ENCODE peak calls at places on chromosomes 7 and 10, in nine cellular contexts. N is transverse colon; O is M059J; M is HTR-8/SVneo; J is cardiac fibroblast; C is NB4; Q is WTC11; L is stimulated activated CD8-positive, alpha-beta memory T cell treated with anti-CD3 and anti-CD28 coated beads, Interleukin-4, amount 100 ng/mL, for 1 hour; R is CD4-positive, alpha-beta T cell. B is an unnamed sample.
A peak's percentile ranks its signal among the peaks of the same experiment; 100 is the strongest.

GRCh38 chr7:70190266-70190665 is 592.0 kb downstream of the AUTS2 start:
- DNase-seq in N (no peak), O (no peak), M (no peak), J (no peak), C (no peak), Q (no peak), L (no peak), R (no peak), B (no peak)

GRCh38 chr10:125840406-125840805 is 17.1 kb downstream of the BCCIP start:
- DNase-seq in N (no peak), O (no peak), M (no peak), J (no peak), C (no peak), Q (no peak), L (no peak), R (no peak), B (no peak)

GRCh38 chr7:494261-494687 is 25.4 kb downstream of the PDGFA start:
- DNase-seq in N (no peak), O (no peak), M (peak; percentile 78), J (no peak), C (no peak), Q (peak; percentile 11), L (no peak), R (no peak), B (no peak)

GRCh38 chr10:11068861-11069633 is 51.4 kb downstream of the CELF2 start:
- DNase-seq in N (no peak), O (no peak), M (no peak), J (no peak), C (no peak), Q (no peak), L (no peak), R (no peak), B (no peak)

GRCh38 chr10:43212043-43212721 is 54.7 kb downstream of the RASGEF1A start:
- DNase-seq in N (no peak), O (no peak), M (no peak), J (no peak), C (no peak), Q (no peak), L (no peak), R (no peak), B (no peak)

GRCh38 chr7:81641873-81642272 is 128.0 kb downstream of the HGF start:
- DNase-seq in N (no peak), O (no peak), M (no peak), J (no peak), C (no peak), Q (no peak), L (no peak), R (no peak), B (no peak)

GRCh38 chr7:134845461-134845860 is 66.0 kb downstream of the CALD1 start:
- DNase-seq in N (no peak), O (no peak), M (peak; percentile 19), J (no peak), C (no peak), Q (no peak), L (no peak), R (no peak), B (no peak)

GRCh38 chr7:18457832-18458231 is 37.7 kb upstream of the HDAC9 start:
- DNase-seq in N (no peak), O (peak; percentile 59), M (no peak), J (no peak), C (no peak), Q (no peak), L (no peak), R (no peak), B (no peak)

GRCh38 chr7:74657692-74658170 is at the start of gene GTF2I:
- DNase-seq in N (no peak), O (no peak), M (no peak), J (no peak), C (no peak), Q (peak; percentile 52), L (no peak), R (no peak), B (no peak)

GRCh38 chr10:97466755-97467154 is 20.8 kb downstream of the ZDHHC16 start:
- DNase-seq in N (no peak), O (peak; percentile 71), M (no peak), J (no peak), C (no peak), Q (no peak), L (no peak), R (no peak), B (no peak)

GRCh38 chr10:22606164-22606614 is 108.2 kb downstream of the PIP4K2A start:
- DNase-seq in N (peak; percentile 56), O (peak; percentile 79), M (no peak), J (peak; percentile 32), C (peak; percentile 88), Q (no peak), L (no peak), R (no peak), B (peak; percentile 65)

GRCh38 chr10:5043716-5044115 is 40.1 kb upstream of the AKR1C2 start:
- DNase-seq in N (peak; percentile 85), O (no peak), M (no peak), J (peak; percentile 71), C (no peak), Q (no peak), L (no peak), R (no peak), B (no peak)

B was measured in GF-D8.